ENCODE peak calls at places on chromosomes 12 and 14, in five cellular contexts. A, M, C, H and U are unnamed samples. For H3K4me1 and H3K27me3, the result is how much of the 10 kb centered on the place peaks cover.

GRCh38 chr14:77746064-77746463 is 14.9 kb downstream of the SNW1 start:
- DNase-seq in A (no peak), M (no peak), C (no peak), H (no peak), U (no peak)

GRCh38 chr14:68975667-68976066 is 3.4 kb downstream of the ACTN1 start:
- DNase-seq in A (no peak), M (no peak), C (no peak), H (no peak), U (no peak)

GRCh38 chr12:22971771-22972191 is 346.8 kb downstream of the ETNK1 start:
- DNase-seq in A (no peak), M (no peak), C (no peak), H (no peak), U (no peak)

GRCh38 chr12:104792570-104792969 is 165.5 kb downstream of the SLC41A2 start:
- DNase-seq in A (no peak), M (no peak), C (no peak), H (no peak), U (no peak)

GRCh38 chr12:68245071-68246021 is 8.1 kb downstream of the IL22 start:
- DNase-seq in A (no peak), M (no peak), C (no peak), H (no peak), U (no peak)

GRCh38 chr12:4118601-4119156 is 154.9 kb upstream of the CCND2 start:
- DNase-seq in A (no peak), M (no peak), C (no peak), H (peak), U (no peak)

GRCh38 chr12:88108021-88108420 is 33.9 kb downstream of the CEP290 start:
- DNase-seq in A (no peak), M (no peak), C (no peak), H (no peak), U (no peak)

GRCh38 chr12:91579516-91580263 is 397.1 kb upstream of the DCN start:
- DNase-seq in A (no peak), M (no peak), C (no peak), H (no peak), U (no peak)

GRCh38 chr12:64373204-64373603 is 17.4 kb downstream of the C12orf56 start:
- DNase-seq in A (no peak), M (no peak), C (no peak), H (no peak), U (no peak)

GRCh38 chr14:64700894-64701293 is 3.3 kb upstream of the PLEKHG3 start:
- DNase-seq in A (no peak), M (no peak), C (no peak), H (no peak), U (no peak)

GRCh38 chr14:56085471-56085870 is 32.7 kb upstream of the PELI2 start:
- DNase-seq in A (no peak), M (no peak), C (no peak), H (no peak), U (no peak)

GRCh38 chr12:96419576-96420254 is 19.5 kb upstream of the CDK17 start:
- DNase-seq in A (no peak), M (no peak), C (no peak), H (no peak), U (no peak)

GRCh38 chr12:24679135-24679534 is 269.8 kb downstream of the BCAT1 start:
- DNase-seq in A (no peak), M (no peak), C (no peak), H (no peak), U (peak)

GRCh38 chr14:78278464-78278863 is 108.3 kb downstream of the NRXN3 start:
- DNase-seq in A (no peak), M (peak), C (no peak), H (no peak), U (no peak)

GRCh38 chr12:1443421-1444141 is 150.8 kb downstream of the FBXL14 start:
- DNase-seq in A (no peak), M (no peak), C (no peak), H (no peak), U (no peak)

GRCh38 chr12:1448321-1448720 is 146.1 kb downstream of the FBXL14 start:
- DNase-seq in A (no peak), M (no peak), C (no peak), H (no peak), U (no peak)

GRCh38 chr12:1444142-1444516 is 150.3 kb downstream of the FBXL14 start:
- DNase-seq in A (no peak), M (no peak), C (no peak), H (no peak), U (no peak)

GRCh38 chr12:1445807-1446206 is 148.6 kb downstream of the FBXL14 start:
- DNase-seq in A (no peak), M (no peak), C (no peak), H (no peak), U (no peak)
- H3K4me3 ChIP-seq in A (no peak), M (no peak), C (no peak), H (no peak), U (no peak)

GRCh38 chr14:74913393-74913792 is 9.7 kb downstream of the RPS6KL1 start:
- DNase-seq in A (no peak), M (no peak), C (no peak), H (no peak), U (no peak)
- H3K4me1 ChIP-seq in A (under half), M (under half), C (under half), H (under half), U (under half)

GRCh38 chr14:36553650-36554260 is 28.7 kb downstream of the NKX2-8 start:
- DNase-seq in A (no peak), M (no peak), C (no peak), H (no peak), U (peak)
- H3K27me3 ChIP-seq in A (under half), M (under half), C (under half), H (under half), U (under half)

GRCh38 chr12:65881348-65881961 is 57.2 kb downstream of the HMGA2 start:
- DNase-seq in A (no peak), M (peak), C (peak), H (no peak), U (peak)

GRCh38 chr12:65881965-65882413 is 57.7 kb downstream of the HMGA2 start:
- DNase-seq in A (no peak), M (peak), C (peak), H (no peak), U (no peak)

GRCh38 chr12:65885312-65885711 is 61.0 kb downstream of the HMGA2 start:
- DNase-seq in A (no peak), M (no peak), C (no peak), H (no peak), U (no peak)

GRCh38 chr12:65879878-65880277 is 55.6 kb downstream of the HMGA2 start:
- DNase-seq in A (no peak), M (no peak), C (no peak), H (no peak), U (peak)

GRCh38 chr12:65882504-65882903 is 58.2 kb downstream of the HMGA2 start:
- DNase-seq in A (no peak), M (no peak), C (no peak), H (no peak), U (no peak)
- H3K4me3 ChIP-seq in A (no peak), M (peak), C (peak), H (no peak), U (no peak)